ENCODE peak calls at places on chromosomes 12 and 14, in six cellular contexts. L is HepG2, G is GM12878, U is K562, B is GM12891, F is H1. M is an unnamed sample.

GRCh38 chr14:71244341-71244740 is 337.1 kb downstream of the PCNX1 start:
- DNase-seq in F (no peak), G (no peak), L (no peak), B (no peak), U (no peak), M (no peak)

GRCh38 chr12:124713436-124714082 is 146.1 kb upstream of the NCOR2 start:
- DNase-seq in F (no peak), G (peak), L (no peak), U (no peak), B (peak), M (no peak)

GRCh38 chr12:95551305-95551704 is at the start of gene USP44:
- DNase-seq in L (no peak), U (no peak), B (no peak), G (no peak), F (peak), M (no peak)

GRCh38 chr14:65853407-65853955 is 441.0 kb downstream of the FUT8 start:
- DNase-seq in U (no peak), B (no peak), G (no peak), F (no peak), L (no peak), M (no peak)

GRCh38 chr12:47591387-47591786 is 114.4 kb downstream of the RPAP3 start:
- DNase-seq in G (no peak), B (no peak), U (no peak), L (no peak), F (no peak), M (no peak)

GRCh38 chr12:100868487-100868886 is 73.9 kb downstream of the ANO4 start:
- DNase-seq in F (no peak), B (no peak), U (no peak), G (no peak), L (no peak), M (no peak)

GRCh38 chr14:73324536-73324932 is 87.2 kb downstream of the PAPLN start:
- DNase-seq in F (no peak), U (no peak), G (no peak), B (no peak), L (peak), M (no peak)

GRCh38 chr12:57983150-57983857 is 41.9 kb downstream of the ATP23 start:
- DNase-seq in B (no peak), L (peak), F (no peak), G (no peak), U (peak), M (no peak)

GRCh38 chr12:93783827-93784226 is 106.7 kb downstream of the CRADD start:
- DNase-seq in L (no peak), F (no peak), B (no peak), G (no peak), U (no peak), M (no peak)

GRCh38 chr14:50957296-50957695 is 13.0 kb upstream of the PYGL start:
- DNase-seq in U (no peak), F (no peak), B (no peak), G (no peak), L (no peak), M (no peak)

GRCh38 chr14:98623806-98624430 is 648.1 kb downstream of the BCL11B start:
- DNase-seq in B (no peak), F (no peak), U (no peak), G (no peak), L (no peak), M (no peak)

GRCh38 chr14:33254876-33255275 is 316.2 kb downstream of the NPAS3 start:
- DNase-seq in F (no peak), G (no peak), L (no peak), U (no peak), B (no peak), M (no peak)

GRCh38 chr12:79174656-79175055 is 310.1 kb downstream of the SYT1 start:
- DNase-seq in G (no peak), L (peak), F (no peak), U (no peak), B (no peak), M (no peak)

GRCh38 chr12:27193854-27194544 is 50.1 kb upstream of the STK38L start:
- DNase-seq in L (no peak), F (no peak), U (no peak), B (no peak), G (no peak), M (no peak)

DNA sequence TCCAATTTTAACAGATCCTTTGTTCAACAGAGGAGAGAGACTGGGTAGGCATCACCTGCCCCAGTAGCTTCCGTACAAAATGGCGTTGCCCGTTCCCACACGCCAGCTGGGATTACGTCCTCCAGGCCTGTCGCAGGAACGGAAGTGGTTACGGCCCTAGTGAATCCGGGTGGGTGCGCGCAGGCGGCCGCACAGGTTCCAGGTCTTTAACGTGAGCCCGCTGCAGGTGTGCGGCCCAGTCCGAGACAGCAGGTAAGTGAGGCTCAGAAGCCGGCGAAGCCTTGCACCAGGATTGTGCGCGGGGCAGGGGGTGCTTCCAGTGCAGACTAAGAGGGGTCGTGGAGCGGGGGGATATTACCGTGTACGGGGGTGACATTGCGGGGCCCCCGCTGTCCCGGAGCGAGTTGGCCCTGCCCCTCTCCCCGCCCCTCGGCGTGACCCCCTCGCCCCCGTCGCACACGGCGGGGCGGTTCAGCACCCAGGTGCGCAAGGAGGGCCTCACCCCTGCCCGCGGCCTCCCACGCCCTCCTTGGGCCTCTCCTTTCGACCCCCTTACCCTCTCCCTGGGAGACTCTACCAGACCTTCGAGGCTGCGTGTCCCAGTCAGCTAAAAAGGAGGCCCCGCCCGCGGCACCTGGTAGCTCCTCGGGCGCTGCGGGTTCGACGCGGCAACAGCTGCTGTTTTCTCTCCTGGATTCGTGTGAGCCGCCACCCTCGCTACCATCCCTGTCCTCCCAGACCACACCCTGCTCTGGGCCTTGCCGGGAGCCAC is at the start of gene EXD2:
- DNase-seq in L (peak), U (peak), F (peak), B (peak), G (peak), M (peak)
- TF ChIP-seq POLR2A in L (peak), U (peak), F (peak), B (peak), G (peak), M (peak)

DNA sequence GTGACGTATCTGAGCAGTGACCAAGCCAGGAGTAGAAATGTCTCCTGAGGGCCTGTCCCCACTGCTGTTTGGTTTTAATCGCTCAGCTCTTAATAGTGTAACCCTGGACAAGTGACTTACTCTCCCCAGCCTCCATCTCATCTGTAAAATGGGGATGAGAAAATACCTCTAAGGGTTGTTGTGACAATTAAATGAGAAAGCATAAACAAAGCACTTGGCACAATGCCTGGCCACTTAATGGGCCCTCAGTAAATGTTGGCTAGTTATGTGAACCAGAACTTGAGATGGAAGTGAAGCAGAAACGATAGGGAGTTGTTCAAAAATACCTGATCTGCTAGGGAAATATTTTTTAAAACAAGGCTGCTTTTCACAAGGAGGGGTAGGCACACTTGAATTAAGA is 58.2 kb downstream of the HMGA2 start:
- DNase-seq in B (no peak), L (no peak), U (no peak), F (no peak), G (no peak), M (no peak)
- TF ChIP-seq TAF1 in B (no peak), L (no peak), U (no peak), F (no peak), G (no peak), M (no peak)

GRCh38 chr12:59040043-59040442 is 119.7 kb upstream of the LRIG3 start:
- DNase-seq in L (no peak), U (no peak), B (no peak), F (no peak), G (no peak), M (no peak)

GRCh38 chr12:59039005-59039404 is 118.7 kb upstream of the LRIG3 start:
- DNase-seq in F (no peak), U (no peak), L (no peak), B (no peak), G (no peak), M (no peak)

GRCh38 chr12:59044791-59045190 is 124.5 kb upstream of the LRIG3 start:
- DNase-seq in F (no peak), B (no peak), L (no peak), G (no peak), U (no peak), M (no peak)

GRCh38 chr12:59040651-59041050 is 120.3 kb upstream of the LRIG3 start:
- DNase-seq in L (no peak), F (no peak), U (no peak), B (no peak), G (no peak), M (no peak)

DNA sequence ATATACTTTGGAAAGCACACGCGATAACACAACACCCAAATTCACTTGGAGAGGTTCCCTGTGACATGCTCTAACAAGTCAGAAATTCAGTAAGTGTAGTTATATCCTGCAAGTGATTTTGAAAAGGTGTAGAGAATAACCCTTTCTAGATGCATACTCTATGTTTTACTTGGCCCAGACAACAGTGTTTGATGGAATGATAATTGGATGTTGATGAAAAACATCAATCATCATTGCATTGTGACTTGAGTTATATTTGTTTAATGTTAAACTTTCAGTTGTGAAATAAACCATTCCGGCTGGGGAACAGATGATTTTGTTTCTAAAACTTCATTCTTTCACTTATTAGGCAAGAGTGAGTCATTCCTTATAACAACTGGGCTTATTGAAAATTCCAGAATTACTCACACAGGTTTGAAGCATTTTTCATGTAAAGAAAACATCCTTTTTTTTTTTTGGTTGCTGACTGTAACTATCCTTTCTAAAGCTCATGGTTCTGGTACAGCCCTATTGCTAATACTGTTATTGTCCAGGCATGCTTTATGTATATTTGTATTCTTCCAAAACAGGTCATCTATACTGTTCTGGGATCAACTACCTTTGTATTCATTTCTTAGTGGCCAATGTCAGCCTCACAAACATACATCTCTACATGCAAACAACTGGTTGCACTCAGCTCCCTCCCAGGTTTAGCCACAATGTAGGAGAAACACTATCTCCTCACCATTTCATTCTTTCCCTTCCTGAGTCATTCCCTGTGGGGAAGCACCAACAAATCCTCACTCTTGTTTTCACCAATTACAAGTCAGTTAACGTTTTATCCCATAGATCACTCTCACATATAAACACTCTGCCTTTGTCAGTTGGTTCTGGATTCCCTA is 121.2 kb upstream of the LRIG3 start:
- DNase-seq in L (no peak), U (no peak), G (no peak), B (no peak), F (no peak), M (no peak)
- TF ChIP-seq POLR2AphosphoS5 in L (no peak), U (no peak), G (no peak), B (no peak), F (no peak), M (no peak)

GRCh38 chr12:13173537-13173936 is 23.0 kb upstream of the EMP1 start:
- DNase-seq in G (peak), F (no peak), L (no peak), U (no peak), B (peak), M (peak)

GRCh38 chr12:13169255-13169654 is 27.3 kb upstream of the EMP1 start:
- DNase-seq in L (no peak), G (no peak), U (no peak), B (no peak), F (no peak), M (no peak)

GRCh38 chr12:13173012-13173441 is 23.5 kb upstream of the EMP1 start:
- DNase-seq in B (no peak), U (no peak), F (no peak), L (no peak), G (no peak), M (no peak)

GRCh38 chr12:13170892-13171490 is 25.5 kb upstream of the EMP1 start:
- DNase-seq in U (no peak), G (no peak), B (no peak), F (no peak), L (no peak), M (no peak)

DNA sequence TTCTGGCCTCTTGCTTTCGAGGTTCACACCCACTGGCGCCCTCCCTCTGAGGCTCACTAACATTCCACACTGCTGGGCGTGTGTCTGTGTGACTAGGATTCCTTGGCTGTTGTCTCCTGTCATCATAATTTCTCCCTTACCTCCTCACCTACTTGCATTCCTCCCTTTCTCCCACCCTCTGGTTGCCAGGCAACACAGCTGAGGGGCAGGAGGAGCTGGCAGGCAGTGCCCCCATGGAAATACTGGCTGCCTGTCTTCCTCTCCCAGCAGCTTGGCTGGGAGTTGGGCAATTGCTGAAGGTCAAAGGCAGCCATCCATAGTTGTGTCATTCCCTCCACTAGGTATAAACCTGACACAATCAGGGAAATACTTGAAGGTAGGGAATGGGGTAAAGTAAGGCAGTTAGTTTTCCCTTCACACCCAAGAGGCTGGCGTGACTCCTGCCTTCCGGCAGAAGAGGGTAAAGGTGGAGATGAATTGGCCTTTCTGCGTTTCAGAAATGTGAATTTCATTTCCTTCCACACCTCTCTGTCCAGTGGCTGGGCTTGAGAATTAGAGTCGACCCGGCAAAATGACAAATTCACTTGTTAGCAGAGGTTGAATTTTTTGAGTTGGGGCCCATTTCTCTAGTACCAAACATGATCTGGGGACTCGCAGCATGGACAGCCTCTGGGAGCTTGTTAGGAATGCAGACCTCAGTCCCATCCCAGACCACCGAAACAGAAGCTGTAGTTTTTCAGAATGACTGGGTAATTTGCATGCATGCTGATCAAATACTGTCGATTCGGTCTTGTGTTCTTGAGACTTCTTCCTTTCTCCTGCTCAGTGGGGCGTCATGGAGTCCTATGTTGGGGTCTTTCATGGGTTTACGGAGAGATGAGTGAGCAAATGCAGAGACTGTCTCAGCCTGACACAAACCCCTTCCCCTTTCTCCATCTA is 24.3 kb upstream of the EMP1 start:
- DNase-seq in L (no peak), U (no peak), G (no peak), B (no peak), F (no peak), M (no peak)
- TF ChIP-seq POLR2A in L (no peak), U (no peak), G (no peak), B (no peak), F (no peak), M (no peak)

GRCh38 chr12:110862331-110862730 is 15.5 kb downstream of the CCDC63 start:
- DNase-seq in U (no peak), L (no peak), B (no peak), G (no peak), F (no peak), M (no peak)
- TF ChIP-seq TAF1 in U (no peak), L (no peak), B (no peak), G (no peak), F (no peak), M (no peak)

GRCh38 chr12:113278141-113278540 is 56.8 kb downstream of the SLC8B1 start:
- DNase-seq in L (no peak), U (no peak), F (no peak), G (no peak), B (no peak), M (no peak)

GRCh38 chr12:113276946-113277500 is 55.8 kb downstream of the TPCN1 start:
- DNase-seq in F (no peak), G (no peak), U (no peak), B (no peak), L (no peak), M (no peak)

GRCh38 chr12:113277511-113277910 is 56.2 kb downstream of the TPCN1 start:
- DNase-seq in U (no peak), B (no peak), G (no peak), L (no peak), F (no peak), M (no peak)

GRCh38 chr12:113274848-113275247 is 53.6 kb downstream of the TPCN1 start:
- DNase-seq in L (no peak), F (no peak), B (no peak), U (no peak), G (no peak), M (no peak)

DNA sequence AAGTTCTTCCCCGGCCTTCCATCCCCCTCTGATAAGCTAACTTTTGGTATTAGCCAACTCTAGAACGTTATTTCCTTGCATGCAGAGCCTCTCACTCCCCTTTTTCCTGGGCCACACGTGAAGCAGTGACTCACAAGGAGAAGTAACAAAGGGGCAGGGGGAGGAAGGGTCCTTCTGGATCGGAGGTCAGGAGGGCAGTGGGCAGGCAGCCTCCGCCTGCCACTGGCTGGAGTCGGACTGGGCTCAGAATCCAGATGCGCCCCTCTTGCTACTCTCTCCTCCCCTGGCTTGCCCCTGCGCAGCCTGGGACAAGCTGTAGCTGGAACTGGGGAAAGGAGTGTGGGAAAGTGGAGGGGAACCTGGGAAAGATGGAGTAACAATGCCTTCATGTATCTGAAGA is 55.0 kb downstream of the TPCN1 start:
- DNase-seq in G (no peak), F (no peak), U (no peak), L (no peak), B (no peak), M (no peak)
- TF ChIP-seq POLR2AphosphoS5 in G (no peak), F (no peak), U (no peak), L (no peak), B (no peak), M (no peak)

DNA sequence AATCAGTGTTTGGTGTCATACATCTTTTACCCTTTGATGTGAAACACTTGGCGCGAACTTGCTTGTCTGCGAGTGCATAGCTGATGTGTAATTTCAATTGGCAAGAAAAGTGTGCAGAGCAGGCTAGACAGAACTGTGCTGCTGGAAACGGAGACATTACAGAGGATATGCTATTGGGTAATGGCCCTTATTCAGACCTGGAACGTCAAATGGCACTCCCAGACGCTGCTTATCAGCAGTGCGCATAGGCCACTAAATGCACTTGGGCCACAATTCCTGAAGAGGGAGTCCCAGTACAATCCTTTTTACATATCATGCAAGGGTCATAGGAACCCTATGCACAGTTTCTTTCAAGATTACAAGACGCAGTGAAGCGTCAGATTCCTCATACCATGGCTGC is 15.7 kb upstream of the SLC10A1 start:
- DNase-seq in G (no peak), U (no peak), B (no peak), L (peak), F (no peak), M (no peak)
- TF ChIP-seq POLR2A in G (no peak), U (no peak), B (no peak), L (no peak), F (no peak), M (no peak)

DNA sequence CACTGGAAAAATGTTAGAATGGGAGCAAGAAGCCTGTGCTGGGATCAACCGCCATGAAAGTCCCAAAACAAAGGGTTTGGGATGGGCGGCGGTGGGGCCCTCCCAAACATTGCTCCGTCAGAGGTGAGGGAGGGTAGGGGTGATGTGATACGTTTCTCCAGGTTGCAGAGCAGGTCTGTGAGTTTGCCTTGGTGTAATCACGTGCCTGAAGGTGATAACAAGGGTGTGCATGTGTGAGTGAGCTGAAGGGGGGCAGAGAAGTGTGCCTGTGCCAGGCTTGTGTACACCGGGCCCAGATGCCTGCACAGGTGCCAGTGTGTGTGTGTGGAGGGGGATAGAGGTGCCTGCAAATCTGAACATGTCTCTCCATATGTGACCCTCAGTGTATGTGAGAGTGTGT is 55.8 kb downstream of the SMUG1 start:
- DNase-seq in F (no peak), U (no peak), B (no peak), G (no peak), L (no peak), M (no peak)
- TF ChIP-seq TAF1 in F (no peak), U (no peak), B (no peak), G (no peak), L (no peak), M (no peak)